ENCODE peak calls at places on chromosomes 6 and 20, in six cellular contexts. W is IMR-90, X is neuronal stem cell, Z is H9, R is trophoblast cell, H is H1. U is an unnamed sample.

GRCh38 chr20:38840053-38840893 is 34.8 kb downstream of the PPP1R16B start:
- DNase-seq in W (no peak), X (no peak), Z (no peak), R (no peak), H (no peak), U (no peak)

GRCh38 chr20:20593447-20594170 is 118.8 kb downstream of the RALGAPA2 start:
- DNase-seq in W (peak; percentile 65), X (peak; percentile 55), Z (peak; percentile 77), R (peak; percentile 39), H (peak; percentile 23), U (peak; percentile 75)

GRCh38 chr6:57313711-57314471 is 3.5 kb upstream of the PRIM2 start:
- DNase-seq in W (peak; percentile 98), X (no peak), Z (no peak), R (no peak), H (no peak), U (peak; percentile 94)

GRCh38 chr6:36247691-36248090 is 22.2 kb upstream of the PNPLA1 start:
- DNase-seq in W (peak; percentile 61), X (no peak), Z (no peak), R (no peak), H (no peak), U (no peak)

GRCh38 chr20:57467742-57468141 is 57.2 kb downstream of the CTCFL start:
- DNase-seq in W (no peak), X (no peak), Z (no peak), R (no peak), H (no peak), U (no peak)

GRCh38 chr6:17869010-17869752 is 118.3 kb downstream of the KIF13A start:
- DNase-seq in W (peak; percentile 77), X (no peak), Z (no peak), R (no peak), H (no peak), U (peak; percentile 45)

GRCh38 chr20:64114356-64114971 is 7.1 kb upstream of the NPBWR2 start:
- DNase-seq in W (no peak), X (no peak), Z (no peak), R (no peak), H (no peak), U (no peak)

GRCh38 chr6:168667428-168667805 is 226.4 kb downstream of the SMOC2 start:
- DNase-seq in W (no peak), X (no peak), Z (no peak), R (no peak), H (no peak), U (no peak)

GRCh38 chr6:142372348-142372747 is 70.5 kb downstream of the ADGRG6 start:
- DNase-seq in W (peak; percentile 79), X (no peak), Z (no peak), R (peak; percentile 35), H (no peak), U (peak; percentile 51)

GRCh38 chr20:47805951-47806350 is 20.7 kb upstream of the SULF2 start:
- DNase-seq in W (no peak), X (no peak), Z (peak; percentile 43), R (no peak), H (no peak), U (no peak)

GRCh38 chr20:37693203-37693602 is 627 bp upstream of the CTNNBL1 start:
- DNase-seq in W (no peak), X (no peak), Z (no peak), R (no peak), H (no peak), U (no peak)
- H3K4ac ChIP-seq in W (no peak overlapping the region), X (no peak overlapping the region), Z (no peak overlapping the region), R (no peak overlapping the region), H (no peak overlapping the region), U (no peak overlapping the region)

GRCh38 chr6:134948708-134949107 is 1.2 kb downstream of the ALDH8A1 start:
- DNase-seq in W (no peak), X (no peak), Z (no peak), R (no peak), H (no peak), U (no peak)

GRCh38 chr6:134950482-134950881 is 581 bp upstream of the ALDH8A1 start:
- DNase-seq in W (no peak), X (no peak), Z (no peak), R (no peak), H (no peak), U (no peak)

GRCh38 chr6:134945045-134945444 is 4.9 kb downstream of the ALDH8A1 start:
- DNase-seq in W (no peak), X (no peak), Z (no peak), R (no peak), H (no peak), U (no peak)

GRCh38 chr6:134949927-134950326 is at the start of gene ALDH8A1:
- DNase-seq in W (no peak), X (no peak), Z (no peak), R (no peak), H (no peak), U (no peak)

DNA sequence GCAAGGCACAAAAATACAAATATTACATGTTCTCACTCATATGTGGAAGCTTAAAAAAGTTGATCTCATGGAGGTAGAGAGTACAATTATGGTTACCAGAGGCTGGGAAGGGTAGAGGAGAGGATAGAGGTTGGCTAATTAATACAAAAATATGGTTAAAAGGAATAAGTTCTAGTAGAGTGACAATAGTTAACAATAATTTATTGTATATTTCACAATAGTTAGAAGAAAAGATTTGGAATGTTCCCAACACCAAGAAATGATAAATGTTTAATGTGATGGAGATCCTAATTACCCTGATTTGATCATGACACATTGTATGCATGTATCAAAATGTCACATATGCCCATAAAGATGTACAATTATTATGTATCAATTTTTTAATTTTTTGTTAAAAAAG is 1.8 kb downstream of the ALDH8A1 start:
- DNase-seq in W (no peak), X (no peak), Z (no peak), R (no peak), H (no peak), U (no peak)
- H3K14ac ChIP-seq in W (no peak overlapping the region), X (no peak overlapping the region), Z (no peak overlapping the region), R (no peak overlapping the region), H (no peak overlapping the region), U (no peak overlapping the region)

GRCh38 chr20:17963114-17963897 is 5.3 kb downstream of the SNX5 start:
- DNase-seq in W (no peak), X (no peak), Z (no peak), R (no peak), H (no peak), U (no peak)

GRCh38 chr20:17958326-17959256 is 10.0 kb downstream of the SNX5 start:
- DNase-seq in W (peak; percentile 61), X (no peak), Z (no peak), R (no peak), H (no peak), U (peak; percentile 28)

GRCh38 chr20:17959257-17959627 is 9.4 kb downstream of the SNX5 start:
- DNase-seq in W (no peak), X (no peak), Z (no peak), R (no peak), H (no peak), U (no peak)

GRCh38 chr20:17961600-17961965 is 7.0 kb downstream of the SNX5 start:
- DNase-seq in W (peak; percentile 33), X (no peak), Z (no peak), R (no peak), H (no peak), U (no peak)

DNA sequence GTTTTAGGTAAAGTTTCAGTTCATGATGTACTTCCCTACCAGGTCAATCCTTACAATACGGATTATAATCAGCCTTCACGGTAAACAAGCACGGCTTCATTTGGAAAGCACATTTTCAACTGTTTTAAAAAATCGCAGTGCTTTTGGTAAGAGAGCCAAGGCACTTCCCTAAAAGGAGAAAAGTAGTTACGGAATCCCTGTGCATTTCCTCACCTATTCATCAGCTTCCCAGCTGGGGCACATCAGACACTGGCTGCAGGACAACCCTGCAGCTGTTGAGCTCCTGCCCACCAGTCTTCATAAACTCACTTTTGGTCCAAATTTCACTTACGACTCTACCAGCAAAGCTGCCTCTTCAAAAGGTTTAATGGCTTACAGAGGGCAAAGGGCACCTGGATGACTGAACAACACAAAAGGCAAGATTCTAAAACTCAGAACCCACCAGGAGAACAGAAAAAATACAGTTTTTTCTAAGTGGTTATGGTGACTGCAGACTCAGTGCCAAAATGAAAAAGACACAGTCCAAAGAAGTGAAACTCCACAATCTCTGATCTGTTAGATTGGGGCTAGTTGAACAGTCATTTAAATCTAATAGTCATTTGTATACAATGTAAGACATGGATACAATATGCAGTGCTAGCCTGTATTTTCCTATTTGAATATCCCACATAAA is 7.5 kb downstream of the SNX5 start:
- DNase-seq in W (peak; percentile 66), X (no peak), Z (no peak), R (peak; percentile 19), H (no peak), U (peak; percentile 37)
- H3K4me1 ChIP-seq in W (peaks cover 32% of the 10 kb centered on the region), X (peaks cover 12% of the 10 kb centered on the region), Z (peaks cover 6% of the 10 kb centered on the region), R (peaks cover 7% of the 10 kb centered on the region), H (peaks cover 19% of the 10 kb centered on the region), U (peaks cover 22% of the 10 kb centered on the region)

GRCh38 chr20:6828794-6829423 is 61.4 kb downstream of the BMP2 start:
- DNase-seq in W (peak; percentile 43), X (peak; percentile 67), Z (peak; percentile 46), R (peak; percentile 71), H (no peak), U (peak; percentile 61)
- H3K4ac ChIP-seq in W (no peak overlapping the region), X (no peak overlapping the region), Z (no peak overlapping the region), R (no peak overlapping the region), H (no peak overlapping the region), U (no peak overlapping the region)

GRCh38 chr20:49405062-49405683 is 77.3 kb downstream of the KCNB1 start:
- DNase-seq in W (no peak), X (no peak), Z (no peak), R (no peak), H (no peak), U (no peak)

GRCh38 chr20:49403911-49404310 is 78.6 kb downstream of the KCNB1 start:
- DNase-seq in W (no peak), X (no peak), Z (no peak), R (no peak), H (no peak), U (no peak)

GRCh38 chr20:49405696-49406095 is 76.8 kb downstream of the KCNB1 start:
- DNase-seq in W (no peak), X (no peak), Z (no peak), R (no peak), H (no peak), U (no peak)

GRCh38 chr20:49403012-49403411 is 79.5 kb downstream of the KCNB1 start:
- DNase-seq in W (no peak), X (no peak), Z (no peak), R (peak; percentile 66), H (no peak), U (no peak)

GRCh38 chr20:49404461-49404860 is 78.0 kb downstream of the KCNB1 start:
- DNase-seq in W (no peak), X (no peak), Z (no peak), R (no peak), H (no peak), U (no peak)
- H3K14ac ChIP-seq in W (no peak overlapping the region), X (no peak overlapping the region), Z (no peak overlapping the region), R (no peak overlapping the region), H (no peak overlapping the region), U (no peak overlapping the region)